ENCODE peak calls at places on chromosomes 1 and 21, in eight cellular contexts. One of them, this sample, is unnamed.

GRCh38 chr1:88731475-88731874 is 47.4 kb downstream of the PKN2 start:
- DNase-seq in OCI-LY7: no peak
- DNase-seq in psoas muscle: no peak
- DNase-seq in fibroblast of mammary gland: peak; percentile 95
- DNase-seq in pancreas: peak; percentile 29
- DNase-seq in ovary: peak; percentile 52
- DNase-seq in H1: no peak
- DNase-seq in GM20000: no peak
- DNase-seq in this sample: peak; percentile 94

GRCh38 chr1:15424146-15424667 is 14.0 kb upstream of the CTRC start:
- DNase-seq in OCI-LY7: no peak
- DNase-seq in psoas muscle: no peak
- DNase-seq in fibroblast of mammary gland: no peak
- DNase-seq in pancreas: peak; percentile 91
- DNase-seq in ovary: no peak
- DNase-seq in H1: no peak
- DNase-seq in GM20000: no peak
- DNase-seq in this sample: no peak

GRCh38 chr1:32101233-32101681 is 6.6 kb upstream of the KPNA6 start:
- DNase-seq in OCI-LY7: no peak
- DNase-seq in psoas muscle: no peak
- DNase-seq in fibroblast of mammary gland: peak; percentile 71
- DNase-seq in pancreas: no peak
- DNase-seq in ovary: no peak
- DNase-seq in H1: no peak
- DNase-seq in GM20000: no peak
- DNase-seq in this sample: peak; percentile 66

GRCh38 chr1:224800486-224801119 is 128.9 kb upstream of the DNAH14 start:
- DNase-seq in OCI-LY7: no peak
- DNase-seq in psoas muscle: no peak
- DNase-seq in fibroblast of mammary gland: no peak
- DNase-seq in pancreas: no peak
- DNase-seq in ovary: no peak
- DNase-seq in H1: peak; percentile 9
- DNase-seq in GM20000: no peak
- DNase-seq in this sample: no peak

GRCh38 chr21:46555225-46555617 is 49.7 kb downstream of the S100B start:
- DNase-seq in OCI-LY7: no peak
- DNase-seq in psoas muscle: no peak
- DNase-seq in fibroblast of mammary gland: no peak
- DNase-seq in pancreas: no peak
- DNase-seq in ovary: no peak
- DNase-seq in H1: no peak
- DNase-seq in GM20000: no peak
- DNase-seq in this sample: no peak

GRCh38 chr1:15573477-15573876 is 11.4 kb downstream of the AGMAT start:
- DNase-seq in OCI-LY7: no peak
- DNase-seq in psoas muscle: no peak
- DNase-seq in fibroblast of mammary gland: peak; percentile 17
- DNase-seq in pancreas: no peak
- DNase-seq in ovary: no peak
- DNase-seq in H1: no peak
- DNase-seq in GM20000: no peak
- DNase-seq in this sample: peak; percentile 12

GRCh38 chr1:13224480-13225060 is 1.4 kb downstream of the PRAMEF18 start:
- DNase-seq in OCI-LY7: no peak
- DNase-seq in psoas muscle: no peak
- DNase-seq in fibroblast of mammary gland: no peak
- DNase-seq in pancreas: no peak
- DNase-seq in ovary: no peak
- DNase-seq in H1: no peak
- DNase-seq in GM20000: no peak
- DNase-seq in this sample: no peak

GRCh38 chr1:150149490-150150453 is at the start of gene PLEKHO1:
- DNase-seq in OCI-LY7: peak; percentile 77
- DNase-seq in psoas muscle: peak; percentile 90
- DNase-seq in fibroblast of mammary gland: peak; percentile 79
- DNase-seq in pancreas: peak; percentile 69
- DNase-seq in ovary: peak; percentile 90
- DNase-seq in H1: no peak
- DNase-seq in GM20000: peak; percentile 92
- DNase-seq in this sample: peak; percentile 81

GRCh38 chr1:53636621-53637171 is 102.3 kb downstream of the GLIS1 start:
- DNase-seq in OCI-LY7: no peak
- DNase-seq in psoas muscle: no peak
- DNase-seq in fibroblast of mammary gland: no peak
- DNase-seq in pancreas: no peak
- DNase-seq in ovary: no peak
- DNase-seq in H1: no peak
- DNase-seq in GM20000: no peak
- DNase-seq in this sample: no peak

GRCh38 chr1:9867408-9868243 is 42.4 kb downstream of the CTNNBIP1 start:
- DNase-seq in OCI-LY7: peak; percentile 87
- DNase-seq in psoas muscle: peak; percentile 80
- DNase-seq in fibroblast of mammary gland: peak; percentile 62
- DNase-seq in pancreas: peak; percentile 65
- DNase-seq in ovary: peak; percentile 74
- DNase-seq in H1: peak; percentile 56
- DNase-seq in GM20000: peak; percentile 89
- DNase-seq in this sample: peak; percentile 69

GRCh38 chr1:15750924-15751323 is 7.7 kb upstream of the FBLIM1 start:
- DNase-seq in OCI-LY7: no peak
- DNase-seq in psoas muscle: no peak
- DNase-seq in fibroblast of mammary gland: no peak
- DNase-seq in pancreas: no peak
- DNase-seq in ovary: no peak
- DNase-seq in H1: no peak
- DNase-seq in GM20000: no peak
- DNase-seq in this sample: no peak

GRCh38 chr1:150622219-150622975 is 7.0 kb downstream of the ENSA start:
- DNase-seq in OCI-LY7: no peak
- DNase-seq in psoas muscle: peak; percentile 62
- DNase-seq in fibroblast of mammary gland: peak; percentile 64
- DNase-seq in pancreas: no peak
- DNase-seq in ovary: peak; percentile 58
- DNase-seq in H1: no peak
- DNase-seq in GM20000: peak; percentile 23
- DNase-seq in this sample: peak; percentile 43

GRCh38 chr1:81109038-81109437 is 691.7 kb upstream of the ADGRL2 start:
- DNase-seq in OCI-LY7: no peak
- DNase-seq in psoas muscle: no peak
- DNase-seq in fibroblast of mammary gland: no peak
- DNase-seq in pancreas: no peak
- DNase-seq in ovary: no peak
- DNase-seq in H1: no peak
- DNase-seq in GM20000: no peak
- DNase-seq in this sample: no peak

GRCh38 chr1:4310396-4310923 is 343.9 kb upstream of the AJAP1 start:
- DNase-seq in OCI-LY7: peak; percentile 61
- DNase-seq in psoas muscle: no peak
- DNase-seq in fibroblast of mammary gland: no peak
- DNase-seq in pancreas: no peak
- DNase-seq in ovary: no peak
- DNase-seq in H1: no peak
- DNase-seq in GM20000: no peak
- DNase-seq in this sample: no peak

GRCh38 chr1:84877592-84877991 is 15.4 kb downstream of the LPAR3 start:
- DNase-seq in OCI-LY7: no peak
- DNase-seq in psoas muscle: no peak
- DNase-seq in fibroblast of mammary gland: peak; percentile 50
- DNase-seq in pancreas: no peak
- DNase-seq in ovary: no peak
- DNase-seq in H1: no peak
- DNase-seq in GM20000: no peak
- DNase-seq in this sample: peak; percentile 48

GRCh38 chr1:219555802-219556201 is 57.1 kb downstream of the ZC3H11B start:
- DNase-seq in OCI-LY7: no peak
- DNase-seq in psoas muscle: no peak
- DNase-seq in fibroblast of mammary gland: peak; percentile 50
- DNase-seq in pancreas: no peak
- DNase-seq in ovary: no peak
- DNase-seq in H1: no peak
- DNase-seq in GM20000: no peak
- DNase-seq in this sample: peak; percentile 85

GRCh38 chr1:70044832-70045231 is 160.5 kb downstream of the LRRC40 start:
- DNase-seq in OCI-LY7: no peak
- DNase-seq in psoas muscle: no peak
- DNase-seq in fibroblast of mammary gland: peak; percentile 77
- DNase-seq in pancreas: no peak
- DNase-seq in ovary: no peak
- DNase-seq in H1: no peak
- DNase-seq in GM20000: no peak
- DNase-seq in this sample: peak; percentile 63

GRCh38 chr1:107940178-107940577 is 24.8 kb downstream of the VAV3 start:
- DNase-seq in OCI-LY7: no peak
- DNase-seq in psoas muscle: no peak
- DNase-seq in fibroblast of mammary gland: no peak
- DNase-seq in pancreas: no peak
- DNase-seq in ovary: no peak
- DNase-seq in H1: no peak
- DNase-seq in GM20000: no peak
- DNase-seq in this sample: no peak

GRCh38 chr21:39660596-39660995 is 47.9 kb downstream of the B3GALT5 start:
- DNase-seq in OCI-LY7: no peak
- DNase-seq in psoas muscle: no peak
- DNase-seq in fibroblast of mammary gland: peak; percentile 64
- DNase-seq in pancreas: no peak
- DNase-seq in ovary: peak; percentile 43
- DNase-seq in H1: no peak
- DNase-seq in GM20000: no peak
- DNase-seq in this sample: peak; percentile 92

GRCh38 chr1:186680031-186681012 is at the start of gene PTGS2:
- DNase-seq in OCI-LY7: no peak
- DNase-seq in psoas muscle: peak; percentile 75
- DNase-seq in fibroblast of mammary gland: peak; percentile 95
- DNase-seq in pancreas: peak; percentile 70
- DNase-seq in ovary: peak; percentile 60
- DNase-seq in H1: peak; percentile 71
- DNase-seq in GM20000: peak; percentile 79
- DNase-seq in this sample: peak; percentile 94

GRCh38 chr1:167553136-167554027 is at the start of gene CREG1:
- DNase-seq in OCI-LY7: peak; percentile 92
- DNase-seq in psoas muscle: peak; percentile 95
- DNase-seq in fibroblast of mammary gland: peak; percentile 86
- DNase-seq in pancreas: peak; percentile 94
- DNase-seq in ovary: peak; percentile 90
- DNase-seq in H1: peak; percentile 78
- DNase-seq in GM20000: peak; percentile 97
- DNase-seq in this sample: peak; percentile 89
- TF ChIP-seq CTCF in OCI-LY7: peak; percentile 10
- TF ChIP-seq CTCF in psoas muscle: no peak
- TF ChIP-seq CTCF in fibroblast of mammary gland: no peak
- TF ChIP-seq CTCF in pancreas: no peak
- TF ChIP-seq CTCF in ovary: peak; percentile 24
- TF ChIP-seq CTCF in H1: no peak
- TF ChIP-seq CTCF in GM20000: no peak
- TF ChIP-seq CTCF in this sample: no peak

DNA sequence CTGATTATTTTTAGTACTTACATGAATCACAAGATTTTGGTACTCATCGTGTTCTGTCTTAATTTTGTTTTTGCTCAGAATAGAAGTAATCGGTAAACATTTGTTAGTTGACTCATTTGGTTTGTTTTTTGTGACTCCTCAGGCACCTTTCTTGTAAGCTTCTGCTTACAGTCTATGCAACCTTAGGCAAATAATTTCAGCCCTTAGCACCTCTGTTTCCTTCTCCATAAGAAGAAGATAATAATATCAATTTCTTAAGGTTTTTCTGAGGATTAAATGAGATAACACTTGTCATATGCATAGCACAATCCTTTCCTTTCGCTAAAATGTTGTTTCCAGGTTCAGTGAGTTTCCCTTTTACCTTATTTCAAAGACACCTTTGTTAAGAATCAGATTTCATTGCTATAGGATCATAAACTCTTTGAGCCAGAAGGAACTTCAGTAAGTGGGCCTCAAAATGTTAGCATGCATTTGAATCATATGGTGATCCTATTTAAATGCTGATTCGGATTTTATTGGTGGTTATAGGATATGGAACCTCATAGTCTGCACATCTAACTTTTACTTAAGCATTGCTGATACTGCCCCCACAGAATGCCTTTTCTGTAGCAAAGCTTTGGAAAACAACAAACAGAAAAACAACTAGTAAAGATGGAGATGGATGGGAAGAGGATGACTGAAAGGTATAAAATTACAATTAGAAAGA is 272.7 kb upstream of the CACYBP start:
- DNase-seq in OCI-LY7: no peak
- DNase-seq in psoas muscle: no peak
- DNase-seq in fibroblast of mammary gland: no peak
- DNase-seq in pancreas: no peak
- DNase-seq in ovary: no peak
- DNase-seq in H1: no peak
- DNase-seq in GM20000: no peak
- DNase-seq in this sample: no peak
- TF ChIP-seq CTCF in OCI-LY7: peak; percentile 56
- TF ChIP-seq CTCF in psoas muscle: no peak
- TF ChIP-seq CTCF in fibroblast of mammary gland: no peak
- TF ChIP-seq CTCF in pancreas: no peak
- TF ChIP-seq CTCF in ovary: no peak
- TF ChIP-seq CTCF in H1: no peak
- TF ChIP-seq CTCF in GM20000: no peak
- TF ChIP-seq CTCF in this sample: no peak

DNA sequence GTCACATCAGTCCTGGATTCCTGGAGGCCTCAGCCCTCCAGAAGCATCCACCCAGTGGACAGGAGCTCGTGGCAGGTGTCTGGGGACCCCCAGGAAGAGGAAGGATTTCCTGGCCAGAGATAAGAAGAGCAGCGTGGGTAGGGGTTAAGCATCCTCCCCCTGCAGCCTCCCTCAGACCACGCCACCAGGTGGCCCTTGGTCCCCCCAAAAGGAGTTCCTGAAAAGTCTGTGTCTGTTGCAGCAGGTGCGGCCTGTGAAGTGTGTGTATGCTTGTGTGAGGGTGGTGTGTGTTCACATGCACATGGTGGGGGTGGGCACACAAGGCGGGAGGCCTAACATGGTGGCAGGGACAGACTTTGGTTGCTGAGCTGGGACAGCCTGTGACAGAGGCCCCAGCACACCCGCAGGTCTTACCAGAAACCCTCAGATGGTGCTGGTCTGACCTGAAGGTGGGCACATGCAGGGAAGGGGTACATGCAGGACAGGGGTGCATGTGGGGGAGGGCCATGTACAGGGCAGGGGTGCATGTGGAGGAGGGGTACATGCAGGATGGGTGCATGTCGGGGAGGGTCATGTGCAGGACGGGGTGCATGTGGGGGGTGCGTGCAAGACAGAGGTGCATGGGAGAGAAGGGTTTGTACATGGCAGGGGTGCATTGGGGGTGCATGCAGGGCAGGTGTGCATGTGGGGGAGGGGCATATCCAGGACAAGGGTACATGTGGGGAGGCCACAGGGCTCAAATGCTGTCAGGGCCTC is 18.2 kb upstream of the RUNX3 start:
- DNase-seq in OCI-LY7: peak; percentile 64
- DNase-seq in psoas muscle: no peak
- DNase-seq in fibroblast of mammary gland: no peak
- DNase-seq in pancreas: no peak
- DNase-seq in ovary: no peak
- DNase-seq in H1: no peak
- DNase-seq in GM20000: no peak
- DNase-seq in this sample: no peak
- TF ChIP-seq CTCF in OCI-LY7: peak; percentile 59
- TF ChIP-seq CTCF in psoas muscle: no peak
- TF ChIP-seq CTCF in fibroblast of mammary gland: no peak
- TF ChIP-seq CTCF in pancreas: no peak
- TF ChIP-seq CTCF in ovary: no peak
- TF ChIP-seq CTCF in H1: no peak
- TF ChIP-seq CTCF in GM20000: no peak
- TF ChIP-seq CTCF in this sample: no peak

GRCh38 chr1:8317647-8318360 is at the start of gene SLC45A1:
- DNase-seq in OCI-LY7: peak; percentile 53
- DNase-seq in psoas muscle: peak; percentile 86
- DNase-seq in fibroblast of mammary gland: peak; percentile 54
- DNase-seq in pancreas: no peak
- DNase-seq in ovary: peak; percentile 81
- DNase-seq in H1: no peak
- DNase-seq in GM20000: peak; percentile 88
- DNase-seq in this sample: peak; percentile 63
- TF ChIP-seq CTCF in OCI-LY7: no peak
- TF ChIP-seq CTCF in psoas muscle: no peak
- TF ChIP-seq CTCF in fibroblast of mammary gland: no peak
- TF ChIP-seq CTCF in pancreas: no peak
- TF ChIP-seq CTCF in ovary: peak; percentile 13
- TF ChIP-seq CTCF in H1: no peak
- TF ChIP-seq CTCF in GM20000: no peak
- TF ChIP-seq CTCF in this sample: no peak

This sample was measured in fibroblast of lung.